ENCODE peak calls at places on chromosomes 7 and 10, in eight cellular contexts. L, S, T, U, C, K, Y and A are unnamed samples.

GRCh38 chr7:106486331-106486730 is 174.6 kb downstream of the CCDC71L start:
- DNase-seq in L (no peak), S (no peak), T (no peak), U (no peak), C (peak; percentile 93), K (no peak), Y (no peak), A (no peak)

GRCh38 chr10:7908541-7909210 is 90.4 kb downstream of the TAF3 start:
- DNase-seq in L (no peak), S (no peak), T (peak; percentile 76), U (no peak), C (no peak), K (no peak), Y (no peak), A (no peak)

GRCh38 chr10:32377458-32378370 is 30.8 kb upstream of the EPC1 start:
- DNase-seq in L (no peak), S (peak; percentile 47), T (no peak), U (no peak), C (no peak), K (no peak), Y (no peak), A (no peak)

GRCh38 chr7:129779602-129780256 is 168.2 kb downstream of the NRF1 start:
- DNase-seq in L (peak; percentile 91), S (no peak), T (no peak), U (peak; percentile 85), C (no peak), K (no peak), Y (no peak), A (no peak)

GRCh38 chr10:52019656-52020055 is 294.4 kb upstream of the DKK1 start:
- DNase-seq in L (no peak), S (no peak), T (no peak), U (no peak), C (no peak), K (no peak), Y (no peak), A (no peak)

GRCh38 chr7:23915196-23915595 is 205.2 kb downstream of the STK31 start:
- DNase-seq in L (no peak), S (no peak), T (no peak), U (no peak), C (no peak), K (no peak), Y (no peak), A (no peak)

GRCh38 chr10:62788861-62789467 is 15.6 kb upstream of the ADO start:
- DNase-seq in L (no peak), S (no peak), T (no peak), U (no peak), C (no peak), K (no peak), Y (no peak), A (no peak)

GRCh38 chr10:88385601-88386203 is 197.4 kb downstream of the RNLS start:
- DNase-seq in L (peak; percentile 80), S (no peak), T (peak; percentile 87), U (peak; percentile 65), C (peak; percentile 37), K (peak; percentile 62), Y (peak; percentile 66), A (peak; percentile 60)

GRCh38 chr10:102642553-102643345 is 1.5 kb upstream of the TRIM8 start:
- DNase-seq in L (peak; percentile 84), S (peak; percentile 56), T (peak; percentile 84), U (peak; percentile 76), C (no peak), K (peak; percentile 86), Y (peak; percentile 86), A (peak; percentile 72)

GRCh38 chr10:3484306-3485187 is 300.5 kb downstream of the KLF6 start:
- DNase-seq in L (no peak), S (peak; percentile 18), T (no peak), U (no peak), C (no peak), K (no peak), Y (no peak), A (peak; percentile 51)

GRCh38 chr10:12350167-12350872 is 973 bp downstream of the CAMK1D start:
- DNase-seq in L (peak; percentile 76), S (peak; percentile 34), T (peak; percentile 57), U (peak; percentile 66), C (no peak), K (peak; percentile 72), Y (peak; percentile 70), A (peak; percentile 16)

GRCh38 chr7:31134246-31135188 is 82.4 kb downstream of the ADCYAP1R1 start:
- DNase-seq in L (peak; percentile 71), S (peak; percentile 59), T (peak; percentile 71), U (peak; percentile 63), C (peak; percentile 28), K (peak; percentile 79), Y (no peak), A (peak; percentile 65)

DNA sequence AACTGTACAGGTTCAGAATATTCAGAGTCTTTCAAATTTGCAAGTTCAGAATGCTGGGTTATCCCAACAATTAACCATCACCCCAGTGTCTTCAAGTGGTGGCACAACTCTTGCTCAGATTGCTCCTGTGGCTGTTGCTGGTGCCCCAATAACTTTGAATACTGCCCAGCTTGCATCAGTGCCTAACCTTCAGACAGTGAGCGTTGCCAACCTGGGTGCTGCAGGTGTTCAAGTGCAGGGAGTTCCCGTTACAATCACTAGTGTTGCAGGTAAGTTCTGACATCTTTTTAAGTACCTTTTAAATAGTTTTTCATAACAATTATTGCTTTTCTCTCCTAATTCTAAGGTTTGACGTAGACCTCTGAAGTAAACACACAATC is 2.7 kb downstream of the SP4 start:
- DNase-seq in L (no peak), S (no peak), T (no peak), U (no peak), C (no peak), K (no peak), Y (no peak), A (no peak)
- H3K4me3 ChIP-seq in L (no peak overlapping the region), S (no peak overlapping the region), T (no peak overlapping the region), U (no peak overlapping the region), C (no peak overlapping the region), K (no peak overlapping the region), Y (no peak overlapping the region), A (no peak overlapping the region)

DNA sequence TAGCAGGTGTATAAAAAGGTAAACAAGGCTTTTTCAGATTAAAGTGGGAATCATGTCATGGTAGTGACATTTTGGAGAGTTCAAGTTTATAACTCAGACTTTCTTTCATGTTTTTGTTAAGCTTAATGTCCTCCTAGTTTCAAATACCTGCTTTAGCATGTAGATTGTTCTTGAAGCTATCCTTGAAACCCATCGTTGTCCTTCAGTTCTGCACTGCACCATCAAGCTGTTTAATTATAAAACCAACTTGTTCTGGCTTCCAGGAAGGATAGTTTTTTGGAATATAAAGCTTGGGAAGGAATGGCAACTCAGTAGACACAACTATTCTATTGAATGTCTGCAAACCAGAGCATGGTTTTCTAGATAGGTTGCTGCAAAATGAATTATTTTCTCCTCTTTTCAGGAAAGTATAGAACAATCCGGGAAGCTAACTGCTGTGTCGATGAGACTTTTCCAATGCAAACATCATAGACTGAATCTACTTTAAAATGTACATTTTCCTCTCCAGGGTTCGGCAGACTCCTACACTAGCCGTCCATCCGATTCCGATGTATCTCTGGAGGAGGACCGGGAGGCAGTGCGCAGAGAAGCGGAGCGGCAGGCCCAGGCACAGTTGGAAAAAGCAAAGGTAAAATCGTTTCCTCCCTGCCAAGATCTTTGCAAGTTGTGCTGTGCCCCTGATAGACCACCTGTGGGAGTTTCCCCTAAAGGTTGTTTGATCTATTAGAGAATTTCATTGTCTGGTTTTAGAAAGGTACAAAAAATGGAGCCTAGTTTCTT is 249.8 kb downstream of the NSUN6 start:
- DNase-seq in L (no peak), S (no peak), T (no peak), U (no peak), C (no peak), K (no peak), Y (no peak), A (no peak)
- H3K4me3 ChIP-seq in L (no peak overlapping the region), S (no peak overlapping the region), T (peak overlapping the region; percentile 55), U (no peak overlapping the region), C (no peak overlapping the region), K (no peak overlapping the region), Y (no peak overlapping the region), A (no peak overlapping the region)

GRCh38 chr7:18290223-18290622 is 205.3 kb upstream of the HDAC9 start:
- DNase-seq in L (no peak), S (no peak), T (no peak), U (no peak), C (no peak), K (no peak), Y (no peak), A (no peak)

GRCh38 chr7:18290865-18291264 is 204.7 kb upstream of the HDAC9 start:
- DNase-seq in L (no peak), S (no peak), T (no peak), U (no peak), C (no peak), K (no peak), Y (no peak), A (no peak)

GRCh38 chr7:18287482-18287881 is 208.1 kb upstream of the HDAC9 start:
- DNase-seq in L (no peak), S (no peak), T (no peak), U (no peak), C (no peak), K (no peak), Y (no peak), A (no peak)

GRCh38 chr7:18288322-18289037 is 207.1 kb upstream of the HDAC9 start:
- DNase-seq in L (no peak), S (no peak), T (no peak), U (no peak), C (no peak), K (no peak), Y (no peak), A (no peak)

GRCh38 chr7:18289801-18290200 is 205.7 kb upstream of the HDAC9 start:
- DNase-seq in L (no peak), S (no peak), T (no peak), U (no peak), C (no peak), K (no peak), Y (no peak), A (no peak)
- H3K4me3 ChIP-seq in L (peak overlapping the region; percentile 38), S (no peak overlapping the region), T (no peak overlapping the region), U (peak overlapping the region; percentile 29), C (no peak overlapping the region), K (no peak overlapping the region), Y (no peak overlapping the region), A (peak overlapping the region; percentile 38)

DNA sequence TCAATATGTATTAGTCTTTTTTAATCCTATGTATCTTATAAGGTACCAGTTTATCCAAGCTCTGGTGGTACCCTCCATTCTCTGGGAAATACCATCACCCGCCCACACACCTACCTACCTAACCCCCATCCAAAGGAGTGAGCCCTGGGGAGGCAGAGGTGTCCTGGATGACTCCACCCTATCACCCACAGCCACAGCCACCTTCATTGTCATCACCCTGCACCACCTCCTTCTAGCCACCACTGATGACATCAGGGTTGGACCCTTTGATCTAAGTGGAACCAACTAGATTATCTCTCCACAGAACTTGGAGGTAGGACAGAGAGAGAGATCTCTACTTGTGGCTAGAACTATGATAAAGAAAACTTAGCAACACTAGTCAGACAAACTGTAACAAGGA is 259.4 kb downstream of the PARD3 start:
- DNase-seq in L (no peak), S (no peak), T (no peak), U (no peak), C (no peak), K (no peak), Y (no peak), A (no peak)
- H3K4me3 ChIP-seq in L (no peak overlapping the region), S (no peak overlapping the region), T (no peak overlapping the region), U (no peak overlapping the region), C (no peak overlapping the region), K (no peak overlapping the region), Y (no peak overlapping the region), A (no peak overlapping the region)